ENCODE peak calls at places on chromosomes 13 and 19, in nine cellular contexts. I is ovary, A is K562, N is A549, Y is tibial nerve, C is transverse colon, B is heart left ventricle, S is uterus, R is HCT116. M is an unnamed sample.
A peak's percentile ranks its signal among the peaks of the same experiment; 100 is the strongest.

GRCh38 chr13:44648392-44649117 is 72.4 kb upstream of the TSC22D1 start:
- DNase-seq in I (no peak), A (no peak), N (no peak), Y (no peak), C (no peak), B (no peak), S (no peak), R (peak; percentile 21), M (no peak)

GRCh38 chr13:43629691-43630480 is 156.9 kb downstream of the ENOX1 start:
- DNase-seq in I (no peak), A (no peak), N (no peak), Y (no peak), C (no peak), B (no peak), S (no peak), R (no peak), M (no peak)

GRCh38 chr13:52155177-52155576 is 4.2 kb downstream of the NEK3 start:
- DNase-seq in I (no peak), A (no peak), N (no peak), Y (no peak), C (no peak), B (no peak), S (no peak), R (no peak), M (no peak)

GRCh38 chr13:92994056-92994455 is 232.6 kb upstream of the GPC6 start:
- DNase-seq in I (no peak), A (no peak), N (no peak), Y (no peak), C (no peak), B (no peak), S (no peak), R (no peak), M (no peak)

GRCh38 chr13:50200988-50201387 is 185.7 kb downstream of the KCNRG start:
- DNase-seq in I (no peak), A (peak; percentile 22), N (no peak), Y (no peak), C (no peak), B (no peak), S (no peak), R (no peak), M (peak; percentile 17)

GRCh38 chr13:26390203-26390602 is 136.3 kb downstream of the CDK8 start:
- DNase-seq in I (no peak), A (no peak), N (no peak), Y (no peak), C (no peak), B (no peak), S (no peak), R (no peak), M (no peak)

GRCh38 chr19:56144396-56144795 is 3.3 kb downstream of the ZNF444 start:
- DNase-seq in I (no peak), A (no peak), N (no peak), Y (no peak), C (no peak), B (no peak), S (no peak), R (no peak), M (peak; percentile 71)

GRCh38 chr13:111436446-111436845 is 116.0 kb downstream of the TEX29 start:
- DNase-seq in I (no peak), A (no peak), N (no peak), Y (no peak), C (no peak), B (no peak), S (no peak), R (no peak), M (no peak)

GRCh38 chr13:80072231-80072630 is 268.7 kb downstream of the SPRY2 start:
- DNase-seq in I (no peak), A (no peak), N (no peak), Y (no peak), C (no peak), B (no peak), S (no peak), R (no peak), M (no peak)

GRCh38 chr13:99955747-99956472 is 15.7 kb downstream of the ZIC5 start:
- DNase-seq in I (no peak), A (no peak), N (no peak), Y (no peak), C (no peak), B (no peak), S (no peak), R (no peak), M (no peak)

GRCh38 chr13:36700170-36700569 is 26.4 kb downstream of the SERTM1 start:
- DNase-seq in I (no peak), A (no peak), N (no peak), Y (no peak), C (no peak), B (no peak), S (no peak), R (no peak), M (no peak)

GRCh38 chr19:17993076-17993813 is 14.7 kb upstream of the ARRDC2 start:
- DNase-seq in I (no peak), A (no peak), N (no peak), Y (no peak), C (no peak), B (no peak), S (no peak), R (no peak), M (no peak)

GRCh38 chr13:97429681-97430081 is 4.3 kb upstream of the RAP2A start:
- DNase-seq in I (no peak), A (no peak), N (no peak), Y (no peak), C (no peak), B (no peak), S (no peak), R (no peak), M (no peak)

GRCh38 chr13:112840472-112841302 is 128.3 kb upstream of the MCF2L start:
- DNase-seq in I (no peak), A (no peak), N (no peak), Y (no peak), C (no peak), B (no peak), S (no peak), R (no peak), M (no peak)

GRCh38 chr13:113157206-113157928 is 1.1 kb upstream of the PROZ start:
- DNase-seq in I (no peak), A (no peak), N (no peak), Y (no peak), C (no peak), B (no peak), S (no peak), R (no peak), M (no peak)

GRCh38 chr19:31164666-31165265 is 184.5 kb downstream of the TSHZ3 start:
- DNase-seq in I (no peak), A (no peak), N (no peak), Y (no peak), C (no peak), B (no peak), S (no peak), R (no peak), M (no peak)

GRCh38 chr19:31166206-31166605 is 183.0 kb downstream of the TSHZ3 start:
- DNase-seq in I (no peak), A (no peak), N (no peak), Y (no peak), C (no peak), B (no peak), S (no peak), R (no peak), M (no peak)

DNA sequence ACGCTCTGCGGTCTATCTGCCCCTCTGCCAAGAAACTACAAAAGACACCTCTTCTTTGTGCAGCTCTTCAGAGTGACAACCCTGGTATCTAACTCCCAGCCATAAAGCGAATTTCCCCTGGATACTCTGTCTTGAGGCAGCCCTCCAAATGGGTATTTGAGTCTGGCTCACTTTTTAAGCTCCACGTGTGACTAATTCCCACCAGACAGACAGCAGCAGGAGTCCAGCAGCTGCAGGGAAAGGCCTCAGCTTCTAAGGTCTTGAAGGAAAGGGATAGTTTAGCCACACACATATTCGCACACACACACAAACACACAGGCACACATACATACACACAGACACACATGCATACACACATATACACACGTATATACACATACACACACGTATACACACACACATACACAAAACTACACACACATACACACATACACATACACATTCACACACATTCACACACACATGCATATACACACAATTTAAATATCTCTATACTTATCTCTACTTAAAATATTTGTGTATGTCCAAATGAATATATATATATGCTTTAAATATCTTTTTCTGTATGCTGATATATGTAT is 188.8 kb downstream of the TSHZ3 start:
- DNase-seq in I (no peak), A (no peak), N (no peak), Y (no peak), C (no peak), B (no peak), S (no peak), R (no peak), M (no peak)
- H3K27ac ChIP-seq in I (no peak overlapping the region), A (no peak overlapping the region), N (no peak overlapping the region), Y (no peak overlapping the region), C (no peak overlapping the region), B (no peak overlapping the region), S (no peak overlapping the region), R (no peak overlapping the region), M (no peak overlapping the region)

GRCh38 chr13:108214511-108215383 is 589 bp downstream of the LIG4 start:
- DNase-seq in I (no peak), A (no peak), N (no peak), Y (no peak), C (no peak), B (peak; percentile 36), S (peak; percentile 16), R (no peak), M (peak; percentile 16)
- TF ChIP-seq POLR2A in I (no peak), A (no peak), N (no peak), Y (no peak), C (no peak), B (no peak), S (no peak), R (no peak), M (no peak)

GRCh38 chr13:30446122-30446500 is 19.6 kb downstream of the HMGB1 start:
- DNase-seq in I (no peak), A (no peak), N (no peak), Y (no peak), C (no peak), B (no peak), S (no peak), R (no peak), M (no peak)
- H3K27ac ChIP-seq in I (no peak overlapping the region), A (no peak overlapping the region), N (no peak overlapping the region), Y (peak overlapping the region; percentile 74), C (peak overlapping the region; percentile 81), B (peak overlapping the region; percentile 76), S (peak overlapping the region; percentile 81), R (no peak overlapping the region), M (peak overlapping the region; percentile 78)

DNA sequence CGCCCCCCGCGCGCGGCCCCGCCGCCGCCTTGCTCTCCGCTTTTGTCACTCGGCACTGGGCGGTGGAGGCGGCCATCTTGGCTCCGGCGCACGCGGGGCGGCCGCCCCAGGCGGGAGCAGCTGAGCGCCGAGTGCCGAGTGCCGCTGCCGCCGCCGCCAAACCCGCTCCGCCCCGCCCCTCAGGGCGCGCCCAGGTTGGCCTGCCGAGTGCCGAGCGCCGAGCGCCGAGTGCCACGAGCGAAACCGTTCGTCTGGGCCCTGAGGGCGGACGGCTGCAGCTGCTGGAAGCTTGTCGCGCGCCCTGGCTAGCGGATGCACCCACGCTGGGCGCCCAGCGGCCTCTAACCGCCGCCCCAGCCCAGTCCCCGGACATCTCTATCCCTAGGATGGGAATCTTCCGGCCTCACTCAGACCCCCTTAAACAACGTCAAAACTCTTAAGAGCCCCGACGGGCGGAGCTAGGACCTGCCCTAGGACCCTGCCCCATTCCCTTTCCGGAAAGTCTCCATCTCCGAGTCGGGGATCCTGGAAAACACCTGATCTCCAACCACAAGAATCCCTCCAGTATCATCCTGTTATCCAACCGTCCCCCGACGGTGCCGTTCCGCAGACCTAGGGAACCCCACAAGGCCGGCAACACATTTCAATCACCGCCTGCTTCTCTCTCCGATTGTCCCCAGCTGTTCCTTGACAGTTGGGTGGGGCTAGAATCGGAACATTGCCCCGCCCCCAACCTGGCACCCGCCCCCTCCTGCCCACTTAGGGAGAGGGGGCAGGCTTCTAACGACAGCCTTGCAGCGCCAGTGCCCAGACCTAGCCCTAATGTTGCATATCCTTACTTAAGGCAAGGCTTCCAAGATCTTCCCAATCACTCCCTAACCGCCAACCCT is 14.1 kb upstream of the AKAP8L start:
- DNase-seq in I (peak; percentile 89), A (peak; percentile 94), N (peak; percentile 84), Y (peak; percentile 78), C (peak; percentile 94), B (peak; percentile 95), S (peak; percentile 94), R (peak; percentile 64), M (peak; percentile 91)
- TF ChIP-seq POLR2A in I (peak; percentile 30), A (peak; percentile 72), N (peak; percentile 35), Y (no peak), C (no peak), B (no peak), S (no peak), R (no peak), M (peak; percentile 62)